ENCODE peak calls at places on chromosomes 7 and 10, in four cellular contexts. B, U, G and L are unnamed samples.

GRCh38 chr10:61729596-61729995 is 66.9 kb downstream of the CABCOCO1 start:
- DNase-seq in B (no peak), U (no peak), G (no peak), L (no peak)

GRCh38 chr7:107690611-107691010 is 30.0 kb downstream of the SLC26A4 start:
- DNase-seq in B (no peak), U (peak; percentile 28), G (no peak), L (peak; percentile 39)

GRCh38 chr10:118423800-118424479 is 81.8 kb upstream of the FAM204A start:
- DNase-seq in B (peak; percentile 80), U (peak; percentile 99), G (peak; percentile 62), L (peak; percentile 95)

GRCh38 chr7:157568785-157569584 is 232.2 kb downstream of the DNAJB6 start:
- DNase-seq in B (peak; percentile 90), U (peak; percentile 56), G (peak; percentile 29), L (no peak)

GRCh38 chr10:116477989-116478615 is 50.5 kb downstream of the PNLIPRP3 start:
- DNase-seq in B (no peak), U (no peak), G (no peak), L (no peak)

GRCh38 chr10:63431962-63432797 is 33.6 kb downstream of the JMJD1C start:
- DNase-seq in B (no peak), U (no peak), G (no peak), L (no peak)

GRCh38 chr7:86815556-86815955 is 171.8 kb downstream of the GRM3 start:
- DNase-seq in B (no peak), U (no peak), G (no peak), L (no peak)

GRCh38 chr7:157302314-157302711 is 34.5 kb upstream of the DNAJB6 start:
- DNase-seq in B (peak; percentile 96), U (peak; percentile 41), G (peak; percentile 56), L (no peak)

GRCh38 chr10:124676416-124677062 is 67.6 kb downstream of the FAM53B start:
- DNase-seq in B (no peak), U (no peak), G (no peak), L (no peak)

GRCh38 chr7:128939075-128939860 is 1.5 kb downstream of the IRF5 start:
- DNase-seq in B (peak; percentile 81), U (no peak), G (no peak), L (no peak)

GRCh38 chr7:46900312-46901263 is 681.3 kb downstream of the TNS3 start:
- DNase-seq in B (no peak), U (no peak), G (no peak), L (no peak)

GRCh38 chr10:5890519-5890878 is 456 bp downstream of the FBH1 start:
- DNase-seq in B (no peak), U (peak; percentile 45), G (no peak), L (no peak)

GRCh38 chr10:3006093-3006492 is 61.3 kb upstream of the PFKP start:
- DNase-seq in B (no peak), U (no peak), G (no peak), L (no peak)

GRCh38 chr10:44051584-44052385 is 333.1 kb downstream of the CXCL12 start:
- DNase-seq in B (no peak), U (no peak), G (no peak), L (peak; percentile 90)

GRCh38 chr10:93680414-93681047 is 21.9 kb downstream of the FRA10AC1 start:
- DNase-seq in B (no peak), U (peak; percentile 27), G (no peak), L (no peak)

GRCh38 chr7:79420464-79420863 is 33.0 kb downstream of the MAGI2 start:
- DNase-seq in B (no peak), U (no peak), G (no peak), L (no peak)

GRCh38 chr7:142799483-142799882 is 28.7 kb downstream of the PRSS2 start:
- DNase-seq in B (no peak), U (no peak), G (no peak), L (peak; percentile 80)

GRCh38 chr7:4049202-4049601 is 632.9 kb upstream of the FOXK1 start:
- DNase-seq in B (no peak), U (no peak), G (no peak), L (no peak)

GRCh38 chr7:140402178-140402835 is 1.6 kb upstream of the RAB19 start:
- DNase-seq in B (no peak), U (no peak), G (no peak), L (no peak)

GRCh38 chr10:43230101-43230908 is 36.6 kb downstream of the RASGEF1A start:
- DNase-seq in B (peak; percentile 73), U (peak; percentile 70), G (no peak), L (no peak)

GRCh38 chr10:52563361-52563760 is 209.2 kb downstream of the MBL2 start:
- DNase-seq in B (no peak), U (no peak), G (no peak), L (no peak)

GRCh38 chr7:112019932-112020331 is 186.3 kb downstream of the DOCK4 start:
- DNase-seq in B (no peak), U (no peak), G (no peak), L (no peak)

GRCh38 chr10:119595715-119596515 is 849 bp downstream of the TIAL1 start:
- DNase-seq in B (peak; percentile 90), U (peak; percentile 43), G (peak; percentile 34), L (no peak)

GRCh38 chr7:87119581-87119980 is 32.7 kb upstream of the DMTF1 start:
- DNase-seq in B (no peak), U (no peak), G (no peak), L (no peak)

GRCh38 chr7:121395494-121395960 is 581 bp downstream of the FAM3C start:
- DNase-seq in B (peak; percentile 91), U (peak; percentile 80), G (peak; percentile 42), L (no peak)

GRCh38 chr7:78530351-78530750 is 731.8 kb downstream of the PHTF2 start:
- DNase-seq in B (no peak), U (no peak), G (no peak), L (no peak)

GRCh38 chr7:50068850-50069551 is 24.0 kb downstream of the ZPBP start:
- DNase-seq in B (no peak), U (peak; percentile 94), G (peak; percentile 54), L (no peak)

GRCh38 chr7:106870983-106871410 is 5.9 kb downstream of the PIK3CG start:
- DNase-seq in B (no peak), U (no peak), G (no peak), L (no peak)

GRCh38 chr10:3366043-3366442 is 193.5 kb upstream of the PITRM1 start:
- DNase-seq in B (no peak), U (no peak), G (no peak), L (no peak)

GRCh38 chr7:151671514-151671913 is 151.8 kb upstream of the RHEB start:
- DNase-seq in B (no peak), U (peak; percentile 53), G (no peak), L (no peak)

GRCh38 chr7:151674161-151674920 is 154.6 kb upstream of the RHEB start:
- DNase-seq in B (no peak), U (no peak), G (no peak), L (no peak)

GRCh38 chr7:151672706-151673105 is 153.0 kb upstream of the RHEB start:
- DNase-seq in B (no peak), U (no peak), G (no peak), L (no peak)

GRCh38 chr7:151675521-151675920 is 155.8 kb upstream of the RHEB start:
- DNase-seq in B (no peak), U (no peak), G (peak; percentile 18), L (no peak)

DNA sequence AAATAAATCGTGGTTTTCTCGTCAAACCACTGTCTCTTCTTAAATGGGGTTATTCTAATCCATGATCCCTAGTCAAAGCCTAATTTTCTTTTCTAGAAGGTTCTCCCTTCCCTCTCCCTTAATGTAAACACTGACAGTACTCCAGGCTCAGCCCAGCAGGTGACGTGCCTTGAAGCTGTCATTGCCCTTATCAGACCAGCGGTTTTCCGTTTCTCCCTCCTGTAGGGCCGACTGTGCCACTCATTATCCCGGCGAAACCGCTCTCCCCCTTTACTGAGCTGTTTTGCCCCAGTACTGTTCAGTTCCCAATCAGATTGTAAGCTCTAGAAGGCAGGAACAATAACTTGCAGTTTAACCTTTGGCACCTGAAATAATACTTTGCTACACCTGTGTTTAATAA is 153.5 kb upstream of the RHEB start:
- DNase-seq in B (no peak), U (no peak), G (no peak), L (no peak)
- TF ChIP-seq POLR2AphosphoS5 in B (no peak), U (no peak), G (no peak), L (no peak)

GRCh38 chr10:114724707-114725106 is 66.6 kb upstream of the ABLIM1 start:
- DNase-seq in B (no peak), U (no peak), G (no peak), L (no peak)

GRCh38 chr10:114720685-114721278 is 62.7 kb upstream of the ABLIM1 start:
- DNase-seq in B (no peak), U (no peak), G (peak; percentile 37), L (no peak)

GRCh38 chr10:114724295-114724694 is 66.2 kb upstream of the ABLIM1 start:
- DNase-seq in B (no peak), U (no peak), G (no peak), L (no peak)

GRCh38 chr10:114726820-114727271 is 68.8 kb upstream of the ABLIM1 start:
- DNase-seq in B (no peak), U (no peak), G (no peak), L (no peak)

GRCh38 chr10:114723361-114723760 is 65.3 kb upstream of the ABLIM1 start:
- DNase-seq in B (no peak), U (no peak), G (no peak), L (no peak)
- H3K27ac ChIP-seq in B (no peak overlapping the region), U (no peak overlapping the region), G (no peak overlapping the region), L (no peak overlapping the region)

DNA sequence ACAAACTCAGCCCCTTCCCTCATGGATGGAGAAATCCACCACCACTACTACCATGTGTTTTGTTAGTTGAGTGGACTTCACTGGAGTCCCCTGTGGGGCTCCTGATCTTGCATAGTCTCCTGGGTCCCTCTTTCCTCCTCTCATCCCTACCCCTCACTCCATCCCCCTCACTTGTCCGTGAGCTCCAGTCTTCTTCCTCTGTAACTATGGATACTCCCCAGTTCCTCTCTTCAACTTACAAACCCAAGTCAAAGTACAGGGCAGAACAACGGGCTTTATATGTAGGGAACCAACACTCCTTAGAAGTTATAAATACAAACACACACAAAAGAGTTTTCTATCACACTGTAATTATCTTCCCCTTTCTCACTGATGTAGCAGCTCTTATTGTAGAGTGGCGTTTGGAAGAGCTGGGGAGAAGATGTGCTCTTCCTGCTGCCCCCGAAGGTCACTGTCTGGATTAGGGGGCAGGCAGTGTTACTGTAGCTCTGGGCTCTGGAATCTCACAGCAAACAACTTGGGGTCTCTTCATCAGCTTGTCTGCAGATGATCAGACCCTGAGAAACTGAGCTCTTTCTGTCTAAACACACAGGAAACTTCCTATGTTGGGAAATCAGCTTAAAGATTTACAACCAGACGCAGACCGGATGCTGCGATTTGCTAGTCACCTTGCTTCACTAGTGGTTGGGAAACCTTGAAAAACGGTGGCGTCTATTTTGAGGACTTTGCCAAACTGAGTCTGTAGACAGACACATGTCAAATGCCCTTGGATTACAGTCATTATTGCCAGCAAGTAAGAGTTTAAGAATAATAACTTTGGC is 13.6 kb downstream of the SNX10 start:
- DNase-seq in B (peak; percentile 83), U (no peak), G (no peak), L (no peak)
- TF ChIP-seq POLR2AphosphoS5 in B (no peak), U (no peak), G (no peak), L (no peak)

DNA sequence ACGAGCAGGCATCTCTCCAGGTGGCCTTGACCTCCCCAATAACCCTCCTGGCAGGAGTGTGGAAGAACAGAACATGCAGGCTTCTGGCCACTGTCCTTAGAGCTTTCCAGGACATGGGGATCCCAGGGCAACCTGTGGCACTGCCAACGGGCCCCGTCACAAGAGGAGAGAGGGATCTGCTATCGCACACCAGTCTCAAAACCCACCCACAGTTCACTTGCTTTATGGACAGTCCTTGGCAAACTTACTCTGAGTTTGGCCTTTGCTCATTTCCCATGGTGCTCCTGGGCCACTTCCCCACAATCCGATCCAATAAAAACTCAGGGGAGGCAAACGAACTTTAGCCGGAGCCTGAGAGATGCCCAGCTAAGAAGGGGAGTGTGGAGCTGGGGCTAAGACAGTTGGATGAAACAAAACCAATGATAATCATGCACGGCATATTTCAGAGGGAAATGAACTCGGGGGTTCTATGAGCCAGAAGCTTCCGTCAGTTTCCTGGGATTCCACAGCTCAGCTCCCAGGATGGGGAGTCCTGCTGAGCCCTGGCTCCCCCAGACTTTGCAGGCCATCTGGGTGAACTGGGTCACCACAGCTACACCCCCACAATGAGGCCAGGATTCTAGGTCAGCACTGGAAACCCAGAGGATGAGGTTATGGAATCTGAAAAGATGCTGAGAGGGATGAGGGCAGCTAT is 158.4 kb downstream of the NEURL1 start:
- DNase-seq in B (no peak), U (no peak), G (no peak), L (no peak)
- H3K27ac ChIP-seq in B (no peak overlapping the region), U (no peak overlapping the region), G (peak overlapping the region; percentile 77), L (peak overlapping the region; percentile 76)